ENCODE peak calls at places on chromosome 9, in eight cellular contexts. H is fibroblast of the aortic adventitia, W is A673, O is fibroblast of pulmonary artery, R is foreskin fibroblast, L is heart right ventricle, A is AG04449, G is bronchial epithelial cell. U is an unnamed sample.

GRCh38 chr9:3391414-3391813 is 134.4 kb downstream of the RFX3 start:
- DNase-seq in H (no peak), W (no peak), O (no peak), R (no peak), L (no peak), A (no peak), G (no peak), U (no peak)

GRCh38 chr9:17134843-17135577 is at the start of gene CNTLN:
- DNase-seq in H (peak), W (peak), O (peak), R (peak), L (peak), A (peak), G (peak), U (peak)

GRCh38 chr9:105958587-105958986 is 264.2 kb downstream of the TMEM38B start:
- DNase-seq in H (no peak), W (no peak), O (no peak), R (no peak), L (no peak), A (no peak), G (no peak), U (no peak)

GRCh38 chr9:5635390-5635789 is 6.5 kb downstream of the RIC1 start:
- DNase-seq in H (no peak), W (no peak), O (no peak), R (no peak), L (no peak), A (no peak), G (no peak), U (no peak)

GRCh38 chr9:82091610-82092009 is 103.0 kb downstream of the SPATA31D1 start:
- DNase-seq in H (no peak), W (no peak), O (no peak), R (no peak), L (no peak), A (no peak), G (peak), U (no peak)

GRCh38 chr9:744790-745456 is 96.6 kb upstream of the DMRT1 start:
- DNase-seq in H (peak), W (no peak), O (peak), R (no peak), L (peak), A (no peak), G (no peak), U (no peak)

GRCh38 chr9:121893787-121894186 is 199.3 kb downstream of the TTLL11 start:
- DNase-seq in H (no peak), W (no peak), O (no peak), R (no peak), L (no peak), A (no peak), G (no peak), U (no peak)

GRCh38 chr9:97703437-97704326 is 6.5 kb upstream of the XPA start:
- DNase-seq in H (peak), W (no peak), O (peak), R (peak), L (no peak), A (peak), G (peak), U (no peak)

GRCh38 chr9:36872641-36873040 is 161.4 kb downstream of the PAX5 start:
- DNase-seq in H (no peak), W (no peak), O (no peak), R (no peak), L (no peak), A (no peak), G (no peak), U (no peak)

GRCh38 chr9:16003785-16004184 is 450.9 kb downstream of the CCDC171 start:
- DNase-seq in H (no peak), W (no peak), O (no peak), R (no peak), L (no peak), A (no peak), G (no peak), U (no peak)

GRCh38 chr9:98438701-98439100 is 183.3 kb upstream of the TBC1D2 start:
- DNase-seq in H (no peak), W (no peak), O (no peak), R (no peak), L (no peak), A (no peak), G (no peak), U (no peak)

GRCh38 chr9:27535701-27536118 is 6.1 kb upstream of the MOB3B start:
- DNase-seq in H (no peak), W (no peak), O (no peak), R (no peak), L (no peak), A (no peak), G (peak), U (no peak)

GRCh38 chr9:83537331-83538171 is 650 bp downstream of the FRMD3 start:
- DNase-seq in H (peak), W (no peak), O (peak), R (no peak), L (peak), A (no peak), G (no peak), U (no peak)

GRCh38 chr9:137870432-137870831 is 7.2 kb upstream of the CACNA1B start:
- DNase-seq in H (no peak), W (no peak), O (no peak), R (no peak), L (no peak), A (no peak), G (no peak), U (no peak)

GRCh38 chr9:126690431-126691051 is 76.8 kb downstream of the LMX1B start:
- DNase-seq in H (no peak), W (peak), O (peak), R (no peak), L (peak), A (no peak), G (peak), U (no peak)

GRCh38 chr9:87793292-87793691 is 67.4 kb downstream of the CTSL start:
- DNase-seq in H (peak), W (peak), O (peak), R (peak), L (no peak), A (peak), G (peak), U (peak)

GRCh38 chr9:120919639-120920494 is 6.7 kb downstream of the TRAF1 start:
- DNase-seq in H (no peak), W (no peak), O (no peak), R (no peak), L (no peak), A (no peak), G (no peak), U (no peak)

DNA sequence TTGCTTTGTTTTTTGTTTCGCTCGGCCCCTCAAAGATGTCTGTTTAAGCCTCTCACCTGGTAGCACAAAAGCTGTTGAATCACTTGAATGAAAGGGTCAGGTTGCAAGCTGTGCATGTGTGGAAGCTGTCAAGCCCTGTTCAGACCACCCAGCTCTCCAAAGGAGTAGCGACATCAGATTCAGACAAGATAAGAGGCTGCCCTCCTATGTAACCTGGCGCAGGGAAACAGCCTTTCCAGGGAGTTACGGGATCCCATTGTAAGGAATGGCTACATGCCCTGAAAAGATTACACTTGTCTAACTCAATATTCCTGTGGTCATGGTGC is 2.9 kb downstream of the FREM1 start:
- DNase-seq in H (no peak), W (no peak), O (no peak), R (no peak), L (no peak), A (no peak), G (no peak), U (no peak)
- H3K4me3 ChIP-seq in H (no peak), W (no peak), O (no peak), R (no peak), L (no peak), A (no peak), G (no peak), U (no peak)

GRCh38 chr9:100129772-100130171 is 30.7 kb downstream of the INVS start:
- DNase-seq in H (no peak), W (no peak), O (no peak), R (no peak), L (no peak), A (no peak), G (no peak), U (no peak)
- H3K4me3 ChIP-seq in H (no peak), W (no peak), O (no peak), R (no peak), L (no peak), A (no peak), G (no peak), U (no peak)

GRCh38 chr9:99724640-99725039 is 97.0 kb upstream of the NR4A3 start:
- DNase-seq in H (no peak), W (no peak), O (no peak), R (no peak), L (no peak), A (no peak), G (no peak), U (no peak)

GRCh38 chr9:99725852-99726251 is 95.8 kb upstream of the NR4A3 start:
- DNase-seq in H (no peak), W (no peak), O (no peak), R (no peak), L (no peak), A (no peak), G (peak), U (no peak)

GRCh38 chr9:99721898-99722297 is 99.8 kb upstream of the NR4A3 start:
- DNase-seq in H (no peak), W (no peak), O (no peak), R (no peak), L (no peak), A (no peak), G (no peak), U (no peak)

GRCh38 chr9:99722852-99723251 is 98.8 kb upstream of the NR4A3 start:
- DNase-seq in H (no peak), W (no peak), O (no peak), R (no peak), L (no peak), A (no peak), G (no peak), U (no peak)

GRCh38 chr9:99720455-99721050 is 101.1 kb upstream of the NR4A3 start:
- DNase-seq in H (peak), W (no peak), O (peak), R (peak), L (no peak), A (no peak), G (no peak), U (no peak)
- H3K4me3 ChIP-seq in H (peak), W (no peak), O (no peak), R (peak), L (peak), A (peak), G (no peak), U (no peak)

DNA sequence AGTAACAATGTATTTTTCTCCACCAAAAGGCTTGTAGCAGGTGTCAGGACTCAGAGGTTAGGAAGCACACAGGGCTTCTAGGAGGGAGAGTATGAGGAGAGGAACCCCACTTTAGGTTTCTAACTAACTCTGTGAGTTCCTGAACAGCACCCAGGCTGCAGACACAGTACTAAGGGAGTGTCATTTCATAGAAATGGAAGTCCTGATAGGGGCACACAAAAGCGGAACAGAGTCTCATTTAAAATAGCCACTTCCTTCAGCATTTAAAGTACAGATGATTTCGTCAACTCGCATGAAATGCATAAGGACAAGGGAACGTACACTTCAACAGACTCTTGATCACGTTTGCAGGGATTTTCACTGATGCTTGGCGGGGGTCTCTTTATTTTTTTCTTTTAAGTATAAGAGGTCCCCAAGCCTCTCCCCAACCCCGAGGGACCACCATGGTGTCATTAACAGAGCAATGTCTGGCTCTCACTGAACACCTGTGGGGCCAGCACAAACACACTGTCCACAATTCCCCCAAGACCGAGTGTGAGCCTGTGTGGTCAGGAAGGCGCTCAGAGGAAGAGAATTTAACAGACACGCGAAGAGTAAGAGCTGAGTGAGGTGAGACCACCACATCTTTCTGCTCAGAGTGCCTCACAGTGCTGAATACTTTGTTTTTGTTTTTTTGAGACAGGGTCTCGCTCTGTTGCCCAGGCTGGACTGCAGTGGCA is 82.3 kb downstream of the SECISBP2 start:
- DNase-seq in H (no peak), W (no peak), O (no peak), R (no peak), L (no peak), A (no peak), G (no peak), U (no peak)
- H3K4me3 ChIP-seq in H (no peak), W (no peak), O (no peak), R (no peak), L (no peak), A (no peak), G (no peak), U (no peak)

DNA sequence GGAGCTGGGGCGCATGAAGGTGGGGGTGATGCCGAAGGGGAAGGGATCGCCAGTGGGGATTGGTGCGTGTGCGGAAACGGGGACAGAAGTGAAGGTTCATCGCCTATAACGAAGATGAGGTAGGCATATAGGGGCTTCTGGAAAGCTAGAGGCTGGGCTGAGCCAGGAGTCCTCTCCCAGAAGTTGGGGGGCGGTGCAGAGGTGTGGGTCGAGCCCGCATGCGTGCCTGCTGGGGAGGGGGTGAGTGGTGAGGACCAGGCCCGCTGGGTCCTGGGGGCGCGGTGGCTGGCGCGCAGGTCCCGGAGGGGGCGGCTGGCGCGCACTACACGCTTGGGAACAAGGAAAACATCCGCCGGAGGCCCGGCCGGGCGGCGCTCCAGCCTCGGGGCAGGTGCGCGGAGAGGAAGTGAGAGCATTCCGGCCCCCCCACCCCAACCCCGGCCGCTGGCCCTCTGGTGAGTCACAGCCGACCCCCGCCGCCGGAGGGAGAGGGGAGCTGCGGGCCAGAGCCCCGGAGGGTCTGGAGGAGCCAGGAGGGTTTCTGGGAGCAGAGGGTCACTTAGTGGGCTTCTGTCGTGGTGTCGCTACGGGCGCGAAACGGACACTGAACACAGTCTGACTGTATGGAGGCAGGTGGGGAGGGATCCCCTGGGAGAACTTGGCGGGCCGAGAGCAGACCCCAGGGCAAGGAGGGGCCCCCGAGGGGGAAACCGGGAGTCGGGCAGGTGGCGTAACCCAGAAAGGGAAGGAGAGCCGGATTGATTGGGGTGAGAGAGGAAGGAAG is 2.9 kb upstream of the MSMP start:
- DNase-seq in H (no peak), W (peak), O (no peak), R (no peak), L (peak), A (no peak), G (no peak), U (no peak)
- H3K4me3 ChIP-seq in H (peak), W (peak), O (peak), R (peak), L (peak), A (peak), G (peak), U (peak)

DNA sequence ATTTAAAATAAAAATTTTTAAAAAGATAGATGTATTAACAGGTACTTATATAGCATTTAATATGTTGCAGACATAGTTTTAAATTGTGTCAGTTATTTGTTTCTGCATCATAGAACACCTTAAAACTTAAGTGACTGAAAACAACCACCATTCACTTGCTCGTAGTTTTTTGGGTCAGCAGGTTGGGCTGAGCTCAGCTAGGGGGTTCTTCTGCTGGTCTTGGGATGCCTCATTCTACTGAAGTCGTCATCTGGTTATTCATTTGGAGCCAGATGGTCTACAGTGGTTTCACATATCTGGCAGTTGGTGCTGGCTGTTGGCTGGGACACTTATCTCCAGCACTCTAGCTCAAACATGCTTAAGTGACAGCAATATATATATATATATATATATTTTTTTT is 29.6 kb downstream of the PSAT1 start:
- DNase-seq in H (no peak), W (no peak), O (no peak), R (no peak), L (no peak), A (no peak), G (no peak), U (no peak)
- H3K4me3 ChIP-seq in H (no peak), W (no peak), O (no peak), R (no peak), L (no peak), A (no peak), G (no peak), U (no peak)

DNA sequence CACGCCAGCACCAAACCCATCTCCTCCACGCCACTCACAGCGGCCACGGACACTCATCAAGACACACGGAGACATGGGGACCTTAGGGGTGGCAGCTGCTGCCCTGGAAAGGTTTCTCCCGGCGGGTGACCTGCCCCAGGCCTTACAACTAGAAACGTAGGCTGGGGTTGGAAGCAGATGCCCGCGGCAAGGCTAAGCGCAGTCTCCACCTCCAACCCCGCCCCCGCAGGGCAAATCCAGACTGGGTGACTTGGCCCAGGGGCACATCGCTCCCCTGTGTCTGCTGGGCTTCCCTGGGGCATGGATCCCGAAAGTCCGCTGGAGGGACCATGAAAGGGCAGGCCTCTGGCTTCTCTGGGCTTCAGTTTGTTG is 12.0 kb upstream of the ASS1 start:
- DNase-seq in H (no peak), W (no peak), O (no peak), R (no peak), L (no peak), A (no peak), G (no peak), U (no peak)
- H3K4me3 ChIP-seq in H (no peak), W (peak), O (no peak), R (peak), L (peak), A (peak), G (peak), U (peak)

DNA sequence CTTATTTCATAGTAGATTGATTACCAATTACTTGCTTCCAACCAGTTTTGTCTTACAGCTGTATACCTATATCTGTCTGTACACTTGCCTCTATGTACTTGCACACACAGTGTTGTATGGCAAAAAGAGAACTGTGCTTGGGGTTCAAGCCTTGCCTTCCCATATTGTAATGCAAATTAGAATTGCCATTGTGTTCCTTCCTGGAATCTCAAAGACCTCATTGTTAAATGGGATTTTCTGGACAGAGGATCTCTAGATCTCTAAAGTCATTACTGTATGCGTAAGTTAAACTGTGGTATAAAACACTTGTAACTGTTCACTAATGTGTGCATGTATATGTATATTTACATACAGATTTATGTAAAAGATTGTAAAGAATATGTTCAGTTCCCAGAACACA is 428.8 kb downstream of the CAAP1 start:
- DNase-seq in H (no peak), W (no peak), O (no peak), R (no peak), L (no peak), A (no peak), G (no peak), U (no peak)
- H3K4me3 ChIP-seq in H (no peak), W (no peak), O (no peak), R (no peak), L (no peak), A (no peak), G (no peak), U (no peak)